ENCODE peak calls at places on chromosomes 12 and 14, in ten cellular contexts. T is A673, R is tibial nerve, S is neural progenitor cell, E is mucosa of descending colon, L is left lung, A is tibial artery, D is body of pancreas, Q is uterus, C is RWPE2. Y is an unnamed sample. For H3K9me3 and H3K4me1, the result is how much of the 10 kb centered on the place peaks cover.

GRCh38 chr14:22985894-22986507 is 3.6 kb upstream of the AJUBA start:
- DNase-seq in R (no peak), Q (no peak), T (no peak), S (no peak), L (no peak), D (no peak), E (no peak), C (no peak), A (no peak), Y (no peak)

GRCh38 chr14:92728781-92729364 is 19.6 kb downstream of the LGMN start:
- DNase-seq in L (peak), R (no peak), C (peak), T (peak), A (no peak), Q (no peak), S (no peak), D (peak), E (no peak), Y (no peak)

GRCh38 chr12:3288690-3289089 is 202.3 kb upstream of the PRMT8 start:
- DNase-seq in T (peak), S (no peak), C (no peak), D (no peak), L (no peak), A (no peak), R (no peak), E (no peak), Q (no peak), Y (no peak)

GRCh38 chr12:19036673-19037357 is 92.7 kb upstream of the PLEKHA5 start:
- DNase-seq in A (no peak), Q (no peak), L (no peak), C (no peak), E (no peak), S (no peak), R (no peak), D (no peak), T (no peak), Y (no peak)

GRCh38 chr12:13197526-13198141 is 1.1 kb downstream of the EMP1 start:
- DNase-seq in D (peak), L (no peak), R (peak), E (no peak), Q (peak), S (no peak), T (peak), C (no peak), A (peak), Y (no peak)

GRCh38 chr12:40446385-40446784 is 221.6 kb downstream of the LRRK2 start:
- DNase-seq in Q (no peak), S (peak), L (no peak), T (peak), R (no peak), E (no peak), A (no peak), C (no peak), D (no peak), Y (no peak)

GRCh38 chr12:121762269-121762668 is 31.2 kb downstream of the RHOF start:
- DNase-seq in C (no peak), L (no peak), Q (no peak), A (no peak), S (no peak), D (no peak), T (no peak), R (no peak), E (no peak), Y (no peak)

GRCh38 chr12:65487679-65488078 is 209.2 kb downstream of the MSRB3 start:
- DNase-seq in E (no peak), R (no peak), T (no peak), Q (no peak), S (no peak), L (no peak), D (no peak), A (no peak), C (no peak), Y (no peak)

GRCh38 chr12:112750971-112751370 is 40.6 kb upstream of the RPH3A start:
- DNase-seq in A (no peak), D (no peak), T (no peak), R (no peak), C (no peak), Q (no peak), S (no peak), E (no peak), L (no peak), Y (no peak)

GRCh38 chr12:55019784-55020183 is at the start of gene NEUROD4:
- DNase-seq in C (peak), T (peak), E (peak), S (peak), R (no peak), Q (no peak), L (peak), A (no peak), D (peak), Y (no peak)

GRCh38 chr14:95134304-95134933 is 22.9 kb downstream of the DICER1 start:
- DNase-seq in A (no peak), T (no peak), E (no peak), C (no peak), Q (no peak), S (no peak), D (no peak), R (no peak), L (no peak), Y (no peak)

GRCh38 chr12:21839776-21840175 is 65.3 kb upstream of the KCNJ8 start:
- DNase-seq in T (no peak), S (no peak), E (no peak), C (no peak), R (no peak), A (no peak), Q (no peak), D (no peak), L (no peak), Y (no peak)

GRCh38 chr12:64077922-64078321 is 144.2 kb downstream of the KICS2 start:
- DNase-seq in R (no peak), E (no peak), L (no peak), C (no peak), T (peak), A (no peak), Q (no peak), D (no peak), S (no peak), Y (no peak)

GRCh38 chr12:108899145-108899544 is 19.3 kb downstream of the DAO start:
- DNase-seq in Q (no peak), C (no peak), S (no peak), L (no peak), E (no peak), R (no peak), D (no peak), A (no peak), T (no peak), Y (no peak)
- TF ChIP-seq CTCF in Q (no peak), C (no peak), S (no peak), L (no peak), E (no peak), R (no peak), D (no peak), A (no peak), T (no peak), Y (no peak)

GRCh38 chr12:42129595-42130204 is 15.0 kb downstream of the GXYLT1 start:
- DNase-seq in E (no peak), A (no peak), Q (peak), S (peak), D (peak), L (no peak), T (peak), C (no peak), R (no peak), Y (no peak)

GRCh38 chr12:42140901-42141300 is 3.8 kb downstream of the GXYLT1 start:
- DNase-seq in E (no peak), R (no peak), D (no peak), C (no peak), S (peak), L (no peak), Q (no peak), A (no peak), T (no peak), Y (no peak)

GRCh38 chr12:42130670-42131402 is 13.8 kb downstream of the GXYLT1 start:
- DNase-seq in C (no peak), Q (peak), R (no peak), L (no peak), D (peak), E (no peak), S (no peak), T (no peak), A (peak), Y (no peak)

GRCh38 chr12:42135264-42135814 is 9.3 kb downstream of the GXYLT1 start:
- DNase-seq in R (no peak), C (no peak), S (no peak), L (no peak), E (no peak), A (no peak), Q (no peak), D (no peak), T (peak), Y (no peak)
- H3K9me3 ChIP-seq in R (under half), C (under half), S (under half), L (under half), E (under half), A (under half), Q (under half), D (under half), T (under half), Y (under half)

GRCh38 chr14:64708148-64709004 is 4.2 kb downstream of the PLEKHG3 start:
- DNase-seq in S (peak), Q (no peak), L (peak), E (peak), D (peak), T (no peak), R (no peak), A (peak), C (peak), Y (no peak)

GRCh38 chr14:64706119-64706465 is 1.9 kb downstream of the PLEKHG3 start:
- DNase-seq in R (no peak), A (no peak), S (no peak), D (no peak), T (no peak), C (peak), Q (no peak), E (no peak), L (no peak), Y (no peak)

GRCh38 chr14:64706552-64707193 is 2.4 kb downstream of the PLEKHG3 start:
- DNase-seq in Q (no peak), R (no peak), T (no peak), C (peak), L (no peak), S (peak), A (peak), E (peak), D (no peak), Y (peak)

GRCh38 chr14:64709126-64709525 is 4.9 kb downstream of the PLEKHG3 start:
- DNase-seq in T (no peak), D (no peak), A (peak), R (no peak), C (peak), E (no peak), Q (no peak), L (no peak), S (no peak), Y (no peak)

GRCh38 chr14:64707661-64708060 is 3.4 kb downstream of the PLEKHG3 start:
- DNase-seq in T (no peak), E (no peak), C (peak), A (peak), R (no peak), L (no peak), Q (no peak), S (no peak), D (no peak), Y (no peak)
- H3K4me1 ChIP-seq in T (under half), E (under half), C (half or more), A (half or more), R (under half), L (under half), Q (under half), S (half or more), D (half or more), Y (under half)

DNA sequence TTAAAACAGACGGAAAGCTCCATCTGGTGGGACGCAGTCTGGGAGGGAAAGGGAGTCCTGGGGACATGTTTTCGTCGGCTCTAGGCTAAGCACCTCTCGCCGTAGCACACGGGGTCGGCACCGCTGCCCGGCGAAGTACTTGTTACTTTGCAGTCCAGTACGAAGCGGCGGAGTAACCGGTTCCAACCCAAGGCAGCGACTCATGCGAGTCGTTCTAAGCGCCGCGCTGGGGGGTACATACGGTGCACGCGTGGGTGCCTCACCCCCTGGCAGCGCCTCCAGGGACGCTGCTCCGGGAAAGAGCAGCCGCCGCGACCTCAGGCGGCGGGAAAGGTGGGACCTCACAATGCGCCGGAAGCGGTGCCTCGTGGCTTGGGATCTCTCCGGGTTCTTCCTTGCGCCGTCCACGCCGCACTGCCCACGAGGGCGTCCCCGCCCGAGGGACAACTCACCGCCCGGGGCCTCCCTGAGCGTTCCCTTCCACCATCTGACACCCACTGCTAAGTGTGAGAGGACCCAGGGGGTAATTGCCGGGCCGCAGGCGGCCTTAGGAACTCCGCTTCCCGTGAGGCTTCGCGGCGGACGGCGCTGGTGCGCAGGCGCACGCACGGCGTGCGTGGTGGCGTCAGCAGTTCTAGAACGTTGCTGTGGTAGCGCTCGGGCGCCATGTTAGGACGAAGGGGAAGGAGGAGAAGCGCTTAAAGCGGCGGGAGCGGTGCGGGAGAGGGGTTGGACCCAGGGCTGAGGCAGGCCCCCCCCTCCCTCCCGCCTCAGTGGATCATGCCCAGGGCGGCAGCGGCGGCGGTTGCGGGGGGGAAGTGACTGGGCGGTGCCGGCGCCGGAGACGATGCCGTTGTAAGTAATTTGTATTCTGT is at the start of gene PAPOLA:
- DNase-seq in C (peak), R (peak), D (peak), T (peak), E (peak), L (peak), Q (peak), S (peak), A (peak), Y (peak)
- TF ChIP-seq CTCF in C (peak), R (peak), D (peak), T (no peak), E (no peak), L (no peak), Q (peak), S (peak), A (no peak), Y (no peak)

DNA sequence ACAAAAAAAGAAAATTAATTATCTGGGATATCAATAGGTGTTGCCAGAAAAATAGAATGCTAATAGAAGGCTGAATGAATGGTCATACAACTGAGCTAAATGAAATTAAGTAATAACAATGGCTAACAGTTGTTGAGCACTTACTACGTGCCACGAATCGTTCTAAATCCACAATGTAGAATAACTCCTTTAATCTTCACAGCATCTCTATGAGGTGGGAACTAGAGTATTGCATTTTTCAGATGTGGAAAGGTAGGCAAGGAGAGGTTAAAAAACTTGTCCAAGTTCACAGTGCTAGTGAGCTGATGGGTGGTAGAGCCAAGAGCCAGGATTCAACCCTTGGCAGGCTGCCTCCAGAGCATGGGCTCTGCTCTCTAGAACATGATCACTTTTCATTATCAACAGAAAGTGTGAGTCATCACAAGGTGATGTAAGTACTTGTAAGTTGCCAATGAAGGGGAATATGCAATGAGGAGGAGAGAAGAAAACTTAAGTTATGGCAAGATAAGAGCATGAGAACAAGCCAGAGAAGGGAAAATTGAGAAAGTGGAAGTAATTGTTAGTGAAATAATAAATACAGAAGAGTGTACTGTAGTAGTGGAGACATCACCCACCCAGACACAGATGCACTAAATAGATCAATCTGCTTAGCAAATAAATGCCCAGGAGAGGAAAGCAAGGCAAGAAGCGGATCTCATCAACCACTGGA is 122.1 kb downstream of the PRKD1 start:
- DNase-seq in A (peak), D (peak), L (peak), T (peak), E (no peak), Q (peak), R (peak), C (peak), S (no peak), Y (peak)
- H3K9me3 ChIP-seq in A (under half), D (under half), L (under half), T (under half), E (under half), Q (under half), R (under half), C (under half), S (under half), Y (under half)

DNA sequence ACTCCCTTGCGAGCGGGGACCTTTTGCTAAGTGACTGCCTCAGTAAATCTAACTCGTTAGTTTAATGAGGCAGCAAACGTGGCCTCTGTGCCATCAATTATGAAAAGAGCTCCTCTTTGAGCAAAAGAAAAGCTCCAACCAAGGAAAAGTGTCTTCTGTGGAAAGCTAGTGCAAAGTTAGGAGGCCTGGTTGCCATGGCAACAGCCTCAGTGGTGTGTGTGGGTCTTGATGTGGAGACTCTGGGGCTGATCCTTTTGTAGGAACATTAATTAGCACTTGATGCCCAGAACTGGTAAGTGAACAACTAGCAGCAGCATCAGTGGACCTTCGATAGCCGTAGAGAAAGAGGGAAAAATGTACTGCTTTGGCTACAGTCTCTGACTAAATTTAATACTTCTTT is 145.7 kb downstream of the CHST11 start:
- DNase-seq in C (no peak), A (no peak), Q (no peak), S (peak), E (no peak), D (no peak), R (no peak), L (no peak), T (no peak), Y (no peak)
- H3K4me1 ChIP-seq in C (under half), A (under half), Q (under half), S (under half), E (under half), D (under half), R (under half), L (under half), T (under half), Y (under half)

GRCh38 chr14:64107438-64107837 is 186.7 kb downstream of the ESR2 start:
- DNase-seq in D (peak), C (no peak), L (no peak), E (no peak), S (no peak), T (no peak), A (no peak), R (no peak), Q (no peak), Y (no peak)
- TF ChIP-seq CTCF in D (no peak), C (no peak), L (no peak), E (no peak), S (no peak), T (no peak), A (no peak), R (no peak), Q (no peak), Y (no peak)

GRCh38 chr12:31951939-31952338 is 7.3 kb upstream of the RESF1 start:
- DNase-seq in E (no peak), D (no peak), L (no peak), C (no peak), T (no peak), Q (no peak), A (no peak), R (no peak), S (no peak), Y (no peak)

GRCh38 chr12:31951008-31951407 is 8.2 kb upstream of the RESF1 start:
- DNase-seq in S (no peak), D (no peak), L (no peak), E (no peak), A (no peak), Q (no peak), T (no peak), R (no peak), C (no peak), Y (no peak)

GRCh38 chr12:31950088-31950487 is 9.1 kb upstream of the RESF1 start:
- DNase-seq in S (no peak), E (no peak), Q (no peak), D (no peak), C (no peak), T (no peak), R (no peak), L (no peak), A (no peak), Y (no peak)

GRCh38 chr12:31950492-31950891 is 8.7 kb upstream of the RESF1 start:
- DNase-seq in S (no peak), D (no peak), T (no peak), R (no peak), E (no peak), L (no peak), A (no peak), C (no peak), Q (no peak), Y (no peak)

GRCh38 chr12:31952418-31952817 is 6.8 kb upstream of the RESF1 start:
- DNase-seq in E (no peak), S (no peak), Q (no peak), A (no peak), C (no peak), R (no peak), L (no peak), T (no peak), D (no peak), Y (no peak)
- H3K9me3 ChIP-seq in E (under half), S (under half), Q (under half), A (under half), C (under half), R (under half), L (under half), T (under half), D (under half), Y (under half)